ENCODE peak calls at places on chromosomes 6 and 20, in ten cellular contexts. M, U, C, X, N, B, J, R, T and Q are unnamed samples.

GRCh38 chr6:56906752-56907151 is 48.2 kb upstream of the BEND6 start:
- DNase-seq in N (no peak), T (no peak), B (no peak), M (no peak), C (no peak), R (no peak), J (no peak), U (no peak), X (no peak), Q (no peak)

GRCh38 chr20:17543531-17543961 is 12.4 kb upstream of the BFSP1 start:
- DNase-seq in X (no peak), M (no peak), B (no peak), N (no peak), J (no peak), T (no peak), U (no peak), C (no peak), R (no peak), Q (no peak)

GRCh38 chr6:76876922-76877553 is 586.3 kb downstream of the HTR1B start:
- DNase-seq in R (no peak), M (no peak), C (no peak), X (no peak), N (no peak), J (peak; percentile 74), B (no peak), T (no peak), U (no peak), Q (no peak)

GRCh38 chr6:36329798-36330291 is 6.8 kb downstream of the BNIP5 start:
- DNase-seq in J (no peak), C (no peak), R (no peak), T (no peak), U (no peak), X (no peak), N (no peak), B (no peak), M (no peak), Q (no peak)

GRCh38 chr6:164087870-164088269 is 673.4 kb downstream of the QKI start:
- DNase-seq in C (no peak), R (no peak), M (no peak), J (no peak), U (no peak), X (no peak), B (no peak), N (no peak), T (no peak), Q (no peak)

GRCh38 chr6:10403385-10404106 is 11.3 kb downstream of the TFAP2A start:
- DNase-seq in R (no peak), B (no peak), N (no peak), C (no peak), U (no peak), T (no peak), J (no peak), M (no peak), X (no peak), Q (no peak)

GRCh38 chr20:54347216-54347833 is 128.1 kb upstream of the DOK5 start:
- DNase-seq in X (no peak), N (no peak), R (no peak), C (no peak), B (no peak), J (no peak), T (no peak), M (no peak), U (no peak), Q (no peak)

GRCh38 chr20:3218307-3218988 is 9.2 kb downstream of the ITPA start:
- DNase-seq in T (peak; percentile 93), N (no peak), C (peak; percentile 82), X (peak; percentile 28), R (peak; percentile 89), B (peak; percentile 54), M (no peak), J (no peak), U (peak; percentile 70), Q (peak; percentile 52)

GRCh38 chr6:90103056-90103793 is 193.4 kb downstream of the BACH2 start:
- DNase-seq in C (no peak), M (no peak), J (no peak), N (no peak), R (no peak), B (peak; percentile 36), T (no peak), X (no peak), U (no peak), Q (no peak)

GRCh38 chr6:50586074-50586473 is 127.3 kb upstream of the TFAP2D start:
- DNase-seq in U (no peak), M (no peak), C (no peak), J (no peak), N (no peak), R (peak; percentile 34), T (no peak), B (no peak), X (no peak), Q (no peak)

GRCh38 chr6:9535106-9535505 is 879.8 kb downstream of the TFAP2A start:
- DNase-seq in T (no peak), N (no peak), M (no peak), U (no peak), X (no peak), C (no peak), B (no peak), J (no peak), R (no peak), Q (no peak)

GRCh38 chr6:56193846-56194245 is 53.5 kb downstream of the COL21A1 start:
- DNase-seq in M (no peak), B (no peak), R (no peak), X (no peak), J (no peak), U (no peak), T (no peak), C (no peak), N (no peak), Q (no peak)

GRCh38 chr20:51091564-51092195 is 68.8 kb upstream of the KCNG1 start:
- DNase-seq in J (no peak), M (no peak), B (no peak), X (no peak), R (no peak), U (no peak), T (no peak), N (no peak), C (no peak), Q (no peak)

GRCh38 chr20:21509597-21510331 is 4.1 kb downstream of the NKX2-2 start:
- DNase-seq in C (peak; percentile 37), B (no peak), M (no peak), U (no peak), R (no peak), N (no peak), X (no peak), T (no peak), J (no peak), Q (no peak)

GRCh38 chr6:41199427-41200246 is 1.3 kb downstream of the TREML2 start:
- DNase-seq in C (no peak), X (no peak), U (no peak), B (peak; percentile 34), J (no peak), T (no peak), N (no peak), R (no peak), M (no peak), Q (no peak)
- H3K9me3 ChIP-seq in C (no peaks in the 10 kb centered on the region), X (no peaks in the 10 kb centered on the region), U (no peaks in the 10 kb centered on the region), B (no peaks in the 10 kb centered on the region), J (no peaks in the 10 kb centered on the region), T (no peaks in the 10 kb centered on the region), N (no peaks in the 10 kb centered on the region), R (no peaks in the 10 kb centered on the region), M (no peaks in the 10 kb centered on the region), Q (no peaks in the 10 kb centered on the region)

GRCh38 chr6:26116267-26116666 is 29.0 kb downstream of the HFE start:
- DNase-seq in T (no peak), B (no peak), R (no peak), U (no peak), J (no peak), X (no peak), N (no peak), C (no peak), M (no peak), Q (no peak)
- H3K9me3 ChIP-seq in T (no peaks in the 10 kb centered on the region), B (no peaks in the 10 kb centered on the region), R (no peaks in the 10 kb centered on the region), U (no peaks in the 10 kb centered on the region), J (no peaks in the 10 kb centered on the region), X (no peaks in the 10 kb centered on the region), N (no peaks in the 10 kb centered on the region), C (no peaks in the 10 kb centered on the region), M (no peaks in the 10 kb centered on the region), Q (no peaks in the 10 kb centered on the region)

GRCh38 chr6:149384464-149384863 is 15.6 kb upstream of the SUMO4 start:
- DNase-seq in B (no peak), X (no peak), C (no peak), U (no peak), J (no peak), R (no peak), T (no peak), M (no peak), N (no peak), Q (no peak)
- H3K9me3 ChIP-seq in B (no peaks in the 10 kb centered on the region), X (no peaks in the 10 kb centered on the region), C (no peaks in the 10 kb centered on the region), U (no peaks in the 10 kb centered on the region), J (peaks cover 10% of the 10 kb centered on the region), R (no peaks in the 10 kb centered on the region), T (peaks cover 12% of the 10 kb centered on the region), M (no peaks in the 10 kb centered on the region), N (no peaks in the 10 kb centered on the region), Q (peaks cover 8% of the 10 kb centered on the region)

GRCh38 chr20:64026-64603 is 23.4 kb upstream of the DEFB125 start:
- DNase-seq in R (no peak), J (no peak), C (no peak), U (no peak), N (no peak), M (no peak), B (no peak), T (no peak), X (no peak), Q (no peak)

GRCh38 chr20:60035-60918 is 27.2 kb upstream of the DEFB125 start:
- DNase-seq in U (no peak), X (no peak), J (no peak), N (no peak), R (no peak), M (no peak), B (no peak), T (no peak), C (no peak), Q (no peak)

GRCh38 chr20:61230-61629 is 26.2 kb upstream of the DEFB125 start:
- DNase-seq in J (no peak), T (no peak), X (no peak), M (no peak), R (no peak), C (no peak), U (no peak), N (no peak), B (no peak), Q (no peak)

GRCh38 chr20:62487-62886 is 25.0 kb upstream of the DEFB125 start:
- DNase-seq in T (no peak), C (no peak), B (no peak), U (no peak), J (no peak), R (no peak), N (no peak), X (no peak), M (no peak), Q (no peak)

GRCh38 chr20:61757-62156 is 25.7 kb upstream of the DEFB125 start:
- DNase-seq in J (no peak), R (no peak), N (no peak), U (no peak), M (no peak), C (no peak), T (no peak), X (no peak), B (no peak), Q (no peak)
- H3K9me3 ChIP-seq in J (peaks cover 57% of the 10 kb centered on the region), R (peaks cover 4% of the 10 kb centered on the region), N (no peaks in the 10 kb centered on the region), U (peaks cover 12% of the 10 kb centered on the region), M (no peaks in the 10 kb centered on the region), C (no peaks in the 10 kb centered on the region), T (peaks cover 5% of the 10 kb centered on the region), X (no peaks in the 10 kb centered on the region), B (no peaks in the 10 kb centered on the region), Q (peaks cover 2% of the 10 kb centered on the region)